ENCODE peak calls at places on chromosomes 12 and 14, in eight cellular contexts. O, T, G, S, A, Y, F and I are unnamed samples.

GRCh38 chr14:27587103-27587502 is 989.3 kb upstream of the NOVA1 start:
- DNase-seq in A (no peak), S (no peak), F (peak; percentile 27), O (no peak), Y (no peak), G (no peak), T (no peak), I (no peak)

GRCh38 chr12:6613015-6613775 is 6.0 kb upstream of the CHD4 start:
- DNase-seq in O (no peak), S (peak; percentile 45), F (peak; percentile 61), A (peak; percentile 74), Y (peak; percentile 89), T (peak; percentile 60), G (peak; percentile 85), I (peak; percentile 96)

GRCh38 chr12:111454716-111455447 is 49.2 kb downstream of the SH2B3 start:
- DNase-seq in S (no peak), O (no peak), A (no peak), G (no peak), F (no peak), T (no peak), Y (no peak), I (no peak)

GRCh38 chr14:73027984-73028383 is 1.1 kb upstream of the ZFYVE1 start:
- DNase-seq in Y (no peak), F (no peak), T (no peak), O (no peak), S (no peak), A (no peak), G (no peak), I (no peak)

GRCh38 chr14:102932484-102933248 is 10.2 kb downstream of the AMN start:
- DNase-seq in A (no peak), Y (no peak), T (no peak), O (no peak), F (no peak), G (peak; percentile 45), S (no peak), I (no peak)

GRCh38 chr14:29521526-29522137 is 406.0 kb downstream of the PRKD1 start:
- DNase-seq in A (no peak), Y (no peak), O (no peak), T (peak; percentile 20), G (no peak), S (no peak), F (peak; percentile 76), I (no peak)

GRCh38 chr12:121637231-121637914 is 11.0 kb downstream of the ORAI1 start:
- DNase-seq in T (no peak), A (no peak), G (peak; percentile 66), Y (no peak), F (no peak), O (peak; percentile 41), S (no peak), I (no peak)

GRCh38 chr12:68180792-68181744 is 21.5 kb upstream of the IFNG start:
- DNase-seq in O (no peak), Y (no peak), G (peak; percentile 50), A (peak; percentile 15), F (no peak), T (no peak), S (no peak), I (no peak)

GRCh38 chr12:104083769-104084475 is 19.6 kb downstream of the HCFC2 start:
- DNase-seq in T (no peak), A (no peak), F (no peak), O (no peak), G (no peak), Y (no peak), S (no peak), I (no peak)

GRCh38 chr12:51921017-51921725 is 13.9 kb downstream of the ACVRL1 start:
- DNase-seq in Y (no peak), A (no peak), O (no peak), T (peak; percentile 78), F (peak; percentile 57), G (no peak), S (no peak), I (no peak)

GRCh38 chr14:54776361-54777001 is 126.1 kb downstream of the GCH1 start:
- DNase-seq in T (peak; percentile 41), S (no peak), A (peak; percentile 90), O (peak; percentile 6), Y (peak; percentile 73), G (peak; percentile 81), F (no peak), I (no peak)

GRCh38 chr12:5456906-5457305 is 25.0 kb downstream of the NTF3 start:
- DNase-seq in S (no peak), F (peak; percentile 19), A (peak; percentile 70), Y (no peak), G (no peak), T (no peak), O (no peak), I (no peak)

GRCh38 chr14:64417042-64417770 is 29.1 kb downstream of the MTHFD1 start:
- DNase-seq in G (no peak), O (no peak), A (peak; percentile 66), T (no peak), Y (no peak), F (no peak), S (no peak), I (no peak)

GRCh38 chr12:107435520-107435919 is 250.1 kb upstream of the PWP1 start:
- DNase-seq in S (no peak), F (no peak), A (no peak), Y (no peak), G (no peak), T (peak; percentile 46), O (no peak), I (no peak)

GRCh38 chr14:56422703-56423213 is 156.8 kb upstream of the TMEM260 start:
- DNase-seq in G (peak; percentile 57), T (peak; percentile 71), Y (peak; percentile 61), F (peak; percentile 78), S (peak; percentile 16), O (no peak), A (peak; percentile 67), I (peak; percentile 37)

GRCh38 chr12:127060310-127060847 is 1206.6 kb upstream of the TMEM132C start:
- DNase-seq in S (peak; percentile 80), T (no peak), Y (no peak), A (no peak), O (no peak), G (no peak), F (no peak), I (peak; percentile 64)

GRCh38 chr12:70246580-70246979 is 3.3 kb downstream of the CNOT2 start:
- DNase-seq in T (no peak), A (peak; percentile 45), O (no peak), S (no peak), Y (no peak), F (no peak), G (no peak), I (no peak)
- H3K4me1 ChIP-seq in T (peaks cover 23% of the 10 kb centered on the region), A (peaks cover 24% of the 10 kb centered on the region), O (peaks cover 72% of the 10 kb centered on the region), S (peaks cover 16% of the 10 kb centered on the region), Y (peaks cover 84% of the 10 kb centered on the region), F (peaks cover 65% of the 10 kb centered on the region), G (peaks cover 76% of the 10 kb centered on the region), I (peaks cover 32% of the 10 kb centered on the region)

GRCh38 chr12:13125996-13126395 is 22.5 kb upstream of the GSG1 start:
- DNase-seq in Y (no peak), A (no peak), G (no peak), F (no peak), O (no peak), T (no peak), S (no peak), I (no peak)

GRCh38 chr12:13128291-13129000 is 25.0 kb upstream of the GSG1 start:
- DNase-seq in T (no peak), G (no peak), S (no peak), F (no peak), A (no peak), O (no peak), Y (no peak), I (peak; percentile 41)

GRCh38 chr12:13124661-13125505 is 21.4 kb upstream of the GSG1 start:
- DNase-seq in Y (no peak), S (no peak), G (no peak), T (no peak), A (peak; percentile 55), F (peak; percentile 2), O (no peak), I (peak; percentile 93)

GRCh38 chr12:13127476-13127875 is 24.0 kb upstream of the GSG1 start:
- DNase-seq in O (no peak), G (no peak), F (no peak), S (no peak), Y (no peak), A (no peak), T (no peak), I (no peak)

DNA sequence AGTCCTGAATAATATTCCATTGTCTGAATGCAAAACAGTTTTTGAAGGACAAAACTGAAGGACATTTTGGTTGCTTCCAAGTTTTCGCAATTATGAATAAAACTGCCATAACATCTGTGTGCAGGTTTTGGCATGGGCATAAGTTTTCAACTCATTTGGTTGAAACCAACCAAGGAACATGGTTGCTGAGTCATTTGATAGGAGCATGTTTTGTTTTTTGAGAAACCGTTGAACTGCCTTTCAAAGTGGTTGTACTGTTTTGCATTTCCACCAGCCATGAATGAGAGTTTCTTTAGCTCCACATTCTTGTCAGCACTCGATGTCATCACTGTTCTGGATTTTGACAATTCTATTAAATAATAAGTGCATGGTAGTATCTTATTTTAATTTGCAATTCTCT is 23.0 kb upstream of the GSG1 start:
- DNase-seq in O (no peak), G (no peak), T (no peak), F (no peak), Y (no peak), S (no peak), A (no peak), I (no peak)
- H3K4me1 ChIP-seq in O (no peaks in the 10 kb centered on the region), G (no peaks in the 10 kb centered on the region), T (peaks cover 6% of the 10 kb centered on the region), F (no peaks in the 10 kb centered on the region), Y (no peaks in the 10 kb centered on the region), S (peaks cover 19% of the 10 kb centered on the region), A (peaks cover 12% of the 10 kb centered on the region), I (peaks cover 44% of the 10 kb centered on the region)

DNA sequence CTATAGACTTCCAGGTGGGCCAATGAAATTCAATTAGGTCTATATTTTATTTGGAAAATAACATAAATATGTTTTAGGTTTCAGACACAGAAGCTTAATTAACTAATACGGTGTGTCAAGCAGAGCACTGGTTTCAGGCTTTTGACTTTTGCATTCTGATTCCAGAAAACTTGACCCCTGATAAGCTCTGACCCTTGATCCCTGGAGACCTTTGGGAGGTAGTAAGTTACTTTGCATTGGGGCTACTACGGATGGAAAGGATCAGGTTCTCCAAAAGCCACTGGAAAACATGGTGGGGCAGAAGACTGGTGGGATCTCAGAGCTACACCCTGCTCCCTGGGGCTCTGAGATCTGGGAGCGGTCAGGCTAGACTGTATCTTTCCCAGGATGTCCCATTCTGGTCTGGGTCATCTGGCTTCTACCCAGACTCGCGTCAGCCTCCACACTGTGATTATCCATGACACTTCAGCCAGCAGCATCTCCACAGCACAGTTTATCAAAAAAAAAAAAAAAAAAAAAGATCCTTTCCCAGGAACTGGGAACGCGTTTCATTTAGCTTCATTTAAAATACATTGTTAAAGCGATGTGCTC is 17.9 kb upstream of the EMP1 start:
- DNase-seq in S (no peak), A (no peak), T (no peak), F (no peak), O (no peak), Y (peak; percentile 44), G (peak; percentile 63), I (no peak)
- H3K4me1 ChIP-seq in S (peaks cover 93% of the 10 kb centered on the region), A (peaks cover 52% of the 10 kb centered on the region), T (peaks cover 10% of the 10 kb centered on the region), F (peaks cover 29% of the 10 kb centered on the region), O (peaks cover 18% of the 10 kb centered on the region), Y (peaks cover 26% of the 10 kb centered on the region), G (peaks cover 4% of the 10 kb centered on the region), I (peaks cover 91% of the 10 kb centered on the region)

DNA sequence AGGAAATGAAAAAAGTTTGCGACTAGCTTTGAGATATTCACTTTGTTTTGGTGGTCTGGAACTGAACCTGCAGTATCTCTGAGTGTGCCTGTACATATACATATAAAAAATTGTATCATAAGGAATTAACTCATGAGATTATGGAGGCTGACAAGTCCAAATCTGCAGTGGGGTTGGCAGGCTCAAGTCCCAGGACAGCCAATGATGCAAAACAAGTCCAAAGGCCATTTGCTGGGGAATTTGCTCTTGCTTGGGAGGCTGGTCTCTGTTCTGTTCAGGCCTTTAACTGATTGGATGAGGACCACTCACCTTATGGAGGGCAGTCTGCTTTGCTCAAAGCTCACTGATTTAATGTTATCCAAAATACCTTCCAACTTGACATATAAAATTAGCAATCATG is 66.8 kb downstream of the FGD4 start:
- DNase-seq in Y (no peak), G (no peak), T (no peak), O (no peak), S (no peak), F (no peak), A (no peak), I (no peak)
- H3K4me1 ChIP-seq in Y (peaks cover 37% of the 10 kb centered on the region), G (peaks cover 19% of the 10 kb centered on the region), T (peaks cover 14% of the 10 kb centered on the region), O (no peaks in the 10 kb centered on the region), S (no peaks in the 10 kb centered on the region), F (peaks cover 24% of the 10 kb centered on the region), A (no peaks in the 10 kb centered on the region), I (no peaks in the 10 kb centered on the region)